ENCODE peak calls at places on chromosomes 6 and 20, in seven cellular contexts. S is SK-N-MC; W is endothelial cell; K is lung; H is fibroblast of gingiva; O is MCF 10A; F is stimulated activated CD4-positive, alpha-beta T cell treated with anti-CD3 and anti-CD28 coated beads, Interleukin-2, amount 100 ng/mL, for 24 hours. D is an unnamed sample.

GRCh38 chr20:63518351-63518861 is 2.2 kb upstream of the PPDPF start:
- DNase-seq in H (no peak), S (no peak), K (no peak), W (no peak), O (no peak), F (no peak), D (peak)

GRCh38 chr6:31293343-31293742 is 21.5 kb upstream of the HLA-C start:
- DNase-seq in S (no peak), K (no peak), F (no peak), O (peak), H (no peak), W (peak), D (no peak)

GRCh38 chr6:89298680-89299450 is 16.2 kb downstream of the GABRR2 start:
- DNase-seq in H (no peak), S (no peak), F (peak), O (peak), W (no peak), K (no peak), D (no peak)

GRCh38 chr20:33677991-33678431 is 3.8 kb upstream of the NECAB3 start:
- DNase-seq in H (no peak), F (no peak), K (no peak), S (no peak), W (no peak), O (no peak), D (no peak)

GRCh38 chr6:157497579-157497978 is 116.6 kb downstream of the ZDHHC14 start:
- DNase-seq in F (no peak), H (peak), K (no peak), O (no peak), S (no peak), W (no peak), D (no peak)

GRCh38 chr20:25066386-25066785 is 8.4 kb upstream of the ACSS1 start:
- DNase-seq in K (no peak), W (no peak), O (no peak), H (no peak), F (no peak), S (no peak), D (no peak)

GRCh38 chr20:33933469-33933909 is 60.2 kb upstream of the RALY start:
- DNase-seq in H (peak), S (no peak), O (peak), F (peak), W (peak), K (peak), D (peak)

GRCh38 chr6:56772737-56773184 is 130.1 kb upstream of the DST start:
- DNase-seq in S (no peak), W (no peak), O (peak), F (no peak), H (peak), K (no peak), D (no peak)

GRCh38 chr20:52190437-52191131 is 995 bp downstream of the ZFP64 start:
- DNase-seq in H (no peak), K (no peak), F (peak), S (no peak), W (peak), O (peak), D (no peak)

GRCh38 chr6:53168516-53169257 is 20.0 kb upstream of the GCM1 start:
- DNase-seq in H (peak), W (no peak), O (no peak), F (no peak), S (no peak), K (no peak), D (no peak)

GRCh38 chr6:31901415-31901952 is 402 bp downstream of the ZBTB12 start:
- DNase-seq in O (peak), H (peak), F (peak), W (no peak), K (peak), S (no peak), D (peak)

GRCh38 chr20:46572181-46572580 is 21.7 kb upstream of the OCSTAMP start:
- DNase-seq in O (no peak), W (no peak), F (no peak), S (no peak), K (no peak), H (no peak), D (no peak)

GRCh38 chr6:162582381-162582780 is 145.2 kb downstream of the PRKN start:
- DNase-seq in F (no peak), O (no peak), H (no peak), W (no peak), K (no peak), S (no peak), D (no peak)

GRCh38 chr6:41182069-41183034 is 18.6 kb downstream of the TREML2 start:
- DNase-seq in H (peak), O (peak), S (peak), F (peak), W (peak), K (peak), D (no peak)

GRCh38 chr6:146855889-146856288 is 257.1 kb downstream of the ADGB start:
- DNase-seq in F (no peak), K (no peak), O (no peak), S (no peak), W (no peak), H (no peak), D (no peak)

GRCh38 chr20:46312075-46312944 is 4.0 kb upstream of the CDH22 start:
- DNase-seq in F (no peak), K (no peak), O (no peak), S (no peak), W (peak), H (no peak), D (no peak)

GRCh38 chr6:110538416-110539060 is 62.1 kb upstream of the SLC22A16 start:
- DNase-seq in F (no peak), S (no peak), O (no peak), K (no peak), H (peak), W (no peak), D (no peak)

GRCh38 chr6:15340105-15340601 is 94.3 kb downstream of the JARID2 start:
- DNase-seq in F (no peak), W (no peak), O (no peak), K (no peak), H (no peak), S (no peak), D (no peak)

GRCh38 chr20:44651507-44652373 is at the start of gene ADA:
- DNase-seq in K (peak), W (peak), H (peak), F (peak), S (no peak), O (peak), D (no peak)

GRCh38 chr6:16243664-16244063 is 5.3 kb downstream of the GMPR start:
- DNase-seq in K (no peak), F (no peak), W (no peak), H (no peak), S (no peak), O (no peak), D (no peak)

GRCh38 chr20:62103508-62104233 is 18.6 kb upstream of the LSM14B start:
- DNase-seq in S (no peak), F (no peak), O (no peak), K (no peak), W (no peak), H (no peak), D (no peak)

GRCh38 chr20:47574616-47575401 is 73.1 kb downstream of the NCOA3 start:
- DNase-seq in W (no peak), F (no peak), S (peak), K (no peak), H (no peak), O (no peak), D (no peak)

GRCh38 chr6:125509477-125509876 is 207.7 kb upstream of the HDDC2 start:
- DNase-seq in O (no peak), F (no peak), W (no peak), K (no peak), S (no peak), H (no peak), D (no peak)

GRCh38 chr6:122712864-122713612 is 66.5 kb upstream of the FABP7 start:
- DNase-seq in K (no peak), F (no peak), H (no peak), W (no peak), S (no peak), O (no peak), D (no peak)

D was measured in ureter.